ENCODE peak calls at places on chromosomes 12 and 14, in eight cellular contexts. N is sciatic nerve; U is ovary; S is amniotic epithelial cell; H is D341Med; B is GM10248; I is CD8-positive, alpha-beta T cell; A is stimulated activated CD4-positive, alpha-beta T cell treated with anti-CD3 and anti-CD28 coated beads, Interleukin-15, amount 100 ng/mL, for 24 hours. O is an unnamed sample.

GRCh38 chr14:90300649-90301048 is 31.1 kb downstream of the NRDE2 start:
- DNase-seq in N (no peak), U (no peak), S (peak), H (no peak), B (no peak), I (no peak), A (no peak), O (peak)

GRCh38 chr12:48903363-48903981 is 21.8 kb downstream of the FKBP11 start:
- DNase-seq in N (no peak), U (no peak), S (peak), H (no peak), B (no peak), I (no peak), A (no peak), O (peak)

GRCh38 chr12:89882051-89882450 is 173.4 kb upstream of the ATP2B1 start:
- DNase-seq in N (no peak), U (no peak), S (peak), H (no peak), B (peak), I (no peak), A (peak), O (peak)

GRCh38 chr14:37056473-37056872 is 115.9 kb downstream of the SLC25A21 start:
- DNase-seq in N (no peak), U (no peak), S (peak), H (no peak), B (no peak), I (no peak), A (no peak), O (peak)

GRCh38 chr14:104550849-104551728 is 28.5 kb upstream of the C14orf180 start:
- DNase-seq in N (peak), U (no peak), S (no peak), H (no peak), B (no peak), I (peak), A (no peak), O (no peak)

GRCh38 chr14:68655961-68656360 is 136.9 kb downstream of the ZFP36L1 start:
- DNase-seq in N (peak), U (no peak), S (no peak), H (no peak), B (no peak), I (no peak), A (no peak), O (no peak)

GRCh38 chr12:122835693-122836026 is 403 bp downstream of the HIP1R start:
- DNase-seq in N (no peak), U (no peak), S (no peak), H (peak), B (peak), I (peak), A (peak), O (no peak)

GRCh38 chr12:116674643-116675183 is 63.2 kb downstream of the SPRING1 start:
- DNase-seq in N (no peak), U (no peak), S (peak), H (no peak), B (no peak), I (no peak), A (no peak), O (peak)

GRCh38 chr14:59481407-59482119 is 2.6 kb downstream of the L3HYPDH start:
- DNase-seq in N (no peak), U (no peak), S (peak), H (no peak), B (no peak), I (no peak), A (no peak), O (peak)

GRCh38 chr12:88342434-88342833 is 200.3 kb downstream of the TMTC3 start:
- DNase-seq in N (no peak), U (no peak), S (no peak), H (no peak), B (no peak), I (no peak), A (no peak), O (no peak)

GRCh38 chr14:47676301-47676617 is 854 bp upstream of the MDGA2 start:
- DNase-seq in N (no peak), U (no peak), S (no peak), H (no peak), B (no peak), I (no peak), A (no peak), O (no peak)

GRCh38 chr12:50621435-50622304 is 116.9 kb downstream of the DIP2B start:
- DNase-seq in N (no peak), U (no peak), S (no peak), H (no peak), B (no peak), I (no peak), A (no peak), O (no peak)

GRCh38 chr12:60148109-60148508 is 552.3 kb downstream of the SLC16A7 start:
- DNase-seq in N (no peak), U (no peak), S (peak), H (no peak), B (no peak), I (no peak), A (no peak), O (peak)

GRCh38 chr12:32435921-32436710 is 36.8 kb downstream of the FGD4 start:
- DNase-seq in N (no peak), U (no peak), S (no peak), H (no peak), B (no peak), I (no peak), A (no peak), O (peak)

GRCh38 chr12:11650279-11650696 is 814 bp downstream of the ETV6 start:
- DNase-seq in N (peak), U (peak), S (no peak), H (no peak), B (no peak), I (no peak), A (no peak), O (no peak)

GRCh38 chr12:98188649-98189048 is 326.7 kb upstream of the TMPO start:
- DNase-seq in N (no peak), U (no peak), S (peak), H (no peak), B (no peak), I (no peak), A (no peak), O (peak)

GRCh38 chr12:118424883-118425282 is 48.5 kb downstream of the SUDS3 start:
- DNase-seq in N (no peak), U (no peak), S (no peak), H (no peak), B (no peak), I (no peak), A (no peak), O (no peak)

GRCh38 chr12:24488091-24488596 is 460.8 kb downstream of the BCAT1 start:
- DNase-seq in N (no peak), U (no peak), S (no peak), H (no peak), B (no peak), I (no peak), A (no peak), O (peak)

GRCh38 chr14:52974406-52974805 is 23.6 kb upstream of the FERMT2 start:
- DNase-seq in N (no peak), U (no peak), S (peak), H (no peak), B (no peak), I (no peak), A (no peak), O (peak)

GRCh38 chr12:20646239-20646827 is 48.8 kb upstream of the SLCO1C1 start:
- DNase-seq in N (no peak), U (no peak), S (peak), H (peak), B (peak), I (no peak), A (no peak), O (peak)

GRCh38 chr12:42524716-42525115 is 64.8 kb downstream of the PRICKLE1 start:
- DNase-seq in N (no peak), U (no peak), S (no peak), H (no peak), B (no peak), I (no peak), A (no peak), O (no peak)

GRCh38 chr12:65534105-65534841 is 255.8 kb downstream of the MSRB3 start:
- DNase-seq in N (no peak), U (no peak), S (peak), H (no peak), B (no peak), I (no peak), A (no peak), O (peak)

GRCh38 chr14:92759679-92760523 is 11.5 kb upstream of the LGMN start:
- DNase-seq in N (no peak), U (no peak), S (no peak), H (no peak), B (no peak), I (no peak), A (peak), O (no peak)

GRCh38 chr14:23551266-23552028 is at the start of gene ZFHX2:
- DNase-seq in N (peak), U (peak), S (no peak), H (peak), B (peak), I (peak), A (peak), O (peak)

GRCh38 chr12:65822732-65823480 is 1.4 kb upstream of the HMGA2 start:
- DNase-seq in N (no peak), U (peak), S (peak), H (peak), B (peak), I (no peak), A (peak), O (peak)

GRCh38 chr14:32744811-32745445 is 193.8 kb upstream of the NPAS3 start:
- DNase-seq in N (no peak), U (no peak), S (peak), H (no peak), B (no peak), I (no peak), A (no peak), O (no peak)

GRCh38 chr14:82855912-82856381 is 1322.3 kb upstream of the SEL1L start:
- DNase-seq in N (no peak), U (no peak), S (peak), H (peak), B (no peak), I (no peak), A (no peak), O (peak)

GRCh38 chr14:54642950-54643695 is 76.2 kb downstream of the SAMD4A start:
- DNase-seq in N (no peak), U (no peak), S (peak), H (no peak), B (peak), I (peak), A (no peak), O (peak)

GRCh38 chr12:54935235-54935951 is 49.2 kb downstream of the TESPA1 start:
- DNase-seq in N (no peak), U (no peak), S (peak), H (no peak), B (peak), I (peak), A (peak), O (peak)

GRCh38 chr12:26939192-26939832 is 1.0 kb downstream of the FGFR1OP2 start:
- DNase-seq in N (no peak), U (no peak), S (no peak), H (peak), B (peak), I (no peak), A (no peak), O (peak)

GRCh38 chr14:68695326-68695768 is 97.5 kb downstream of the ZFP36L1 start:
- DNase-seq in N (peak), U (no peak), S (peak), H (no peak), B (peak), I (no peak), A (peak), O (peak)

GRCh38 chr12:7571253-7571652 is 67.7 kb upstream of the CD163 start:
- DNase-seq in N (no peak), U (no peak), S (no peak), H (no peak), B (no peak), I (no peak), A (no peak), O (no peak)

GRCh38 chr14:60183724-60184596 is 18.8 kb upstream of the DHRS7 start:
- DNase-seq in N (no peak), U (no peak), S (peak), H (no peak), B (peak), I (peak), A (no peak), O (peak)

GRCh38 chr12:106082216-106083175 is 56.3 kb downstream of the NUAK1 start:
- DNase-seq in N (no peak), U (no peak), S (no peak), H (no peak), B (no peak), I (no peak), A (no peak), O (peak)

GRCh38 chr12:121637231-121637914 is 11.0 kb downstream of the ORAI1 start:
- DNase-seq in N (no peak), U (no peak), S (no peak), H (no peak), B (peak), I (peak), A (peak), O (no peak)

GRCh38 chr14:76091036-76091435 is 60.7 kb upstream of the GPATCH2L start:
- DNase-seq in N (no peak), U (no peak), S (no peak), H (no peak), B (peak), I (no peak), A (no peak), O (no peak)

GRCh38 chr14:55731881-55732498 is 152.0 kb downstream of the KTN1 start:
- DNase-seq in N (no peak), U (no peak), S (no peak), H (peak), B (no peak), I (peak), A (peak), O (peak)

GRCh38 chr12:57519758-57520007 is 631 bp downstream of the DDIT3 start:
- DNase-seq in N (no peak), U (no peak), S (no peak), H (no peak), B (no peak), I (no peak), A (peak), O (no peak)

GRCh38 chr12:109994262-109995175 is 1.6 kb downstream of the GIT2 start:
- DNase-seq in N (no peak), U (no peak), S (no peak), H (no peak), B (no peak), I (no peak), A (no peak), O (no peak)

O was measured in iris pigment epithelial cell.